ENCODE peak calls at places on chromosome 2, in six cellular contexts. O, H, W, V, K and T are unnamed samples.
A peak's percentile ranks its signal among the peaks of the same experiment; 100 is the strongest.

GRCh38 chr2:33412920-33413319 is 63.5 kb upstream of the RASGRP3 start:
- DNase-seq in H (peak; percentile 18), W (peak; percentile 18), K (no peak), V (no peak), O (peak; percentile 26), T (peak; percentile 44)

GRCh38 chr2:147910990-147911473 is 66.2 kb downstream of the ACVR2A start:
- DNase-seq in H (no peak), O (peak; percentile 54), W (peak; percentile 52), K (peak; percentile 21), V (peak; percentile 14), T (peak; percentile 60)

GRCh38 chr2:218832520-218832919 is 917 bp upstream of the PRKAG3 start:
- DNase-seq in O (no peak), H (no peak), K (no peak), V (no peak), W (no peak), T (no peak)

GRCh38 chr2:233807215-233807865 is 29.2 kb downstream of the MROH2A start:
- DNase-seq in K (no peak), V (no peak), H (no peak), W (no peak), O (peak; percentile 21), T (no peak)

GRCh38 chr2:179842498-179843153 is 18.8 kb downstream of the ZNF385B start:
- DNase-seq in O (peak; percentile 48), V (peak; percentile 51), W (no peak), K (no peak), H (peak; percentile 70), T (no peak)

GRCh38 chr2:42089340-42089925 is 41.6 kb downstream of the PKDCC start:
- DNase-seq in H (peak; percentile 64), K (no peak), W (peak; percentile 31), V (peak; percentile 87), O (peak; percentile 49), T (peak; percentile 19)

GRCh38 chr2:230829293-230829692 is 35.4 kb upstream of the ITM2C start:
- DNase-seq in O (no peak), K (no peak), V (no peak), H (no peak), W (no peak), T (no peak)

GRCh38 chr2:1605659-1606400 is 138.5 kb downstream of the PXDN start:
- DNase-seq in H (peak; percentile 64), W (no peak), K (no peak), V (no peak), O (no peak), T (no peak)

GRCh38 chr2:167480232-167480985 is 592.1 kb downstream of the XIRP2 start:
- DNase-seq in W (no peak), K (no peak), H (no peak), O (no peak), V (no peak), T (peak; percentile 11)

GRCh38 chr2:12486205-12487118 is 230.3 kb upstream of the TRIB2 start:
- DNase-seq in O (peak; percentile 29), K (no peak), H (no peak), V (no peak), W (no peak), T (no peak)

GRCh38 chr2:237600205-237600846 is 9.8 kb upstream of the RAB17 start:
- DNase-seq in O (peak; percentile 55), H (peak; percentile 49), K (no peak), V (no peak), W (no peak), T (no peak)

GRCh38 chr2:197033222-197033621 is 106.7 kb upstream of the PGAP1 start:
- DNase-seq in O (no peak), H (no peak), K (no peak), W (no peak), V (no peak), T (no peak)

GRCh38 chr2:112474844-112475486 is 7.0 kb upstream of the TTL start:
- DNase-seq in W (no peak), H (no peak), K (no peak), V (no peak), O (no peak), T (no peak)

GRCh38 chr2:65240657-65241056 is 13.0 kb downstream of the ACTR2 start:
- DNase-seq in W (no peak), O (no peak), H (no peak), K (no peak), V (no peak), T (no peak)

GRCh38 chr2:8515864-8516533 is 165.9 kb upstream of the ID2 start:
- DNase-seq in W (no peak), V (no peak), O (no peak), K (peak; percentile 76), H (no peak), T (no peak)

GRCh38 chr2:104177179-104177578 is 676.7 kb upstream of the POU3F3 start:
- DNase-seq in K (no peak), O (no peak), V (no peak), W (no peak), H (no peak), T (peak; percentile 47)

GRCh38 chr2:155310589-155310988 is 612.1 kb downstream of the KCNJ3 start:
- DNase-seq in V (no peak), H (peak; percentile 0), W (peak; percentile 47), K (no peak), O (peak; percentile 21), T (peak; percentile 45)

GRCh38 chr2:169173876-169174275 is 104.5 kb downstream of the DHRS9 start:
- DNase-seq in K (no peak), H (peak; percentile 33), W (no peak), O (no peak), V (no peak), T (peak; percentile 9)

GRCh38 chr2:232592687-232593407 is 40.6 kb upstream of the EFHD1 start:
- DNase-seq in W (peak; percentile 77), O (peak; percentile 29), H (no peak), V (peak; percentile 15), K (no peak), T (no peak)

GRCh38 chr2:84785950-84786349 is 94.9 kb downstream of the TRABD2A start:
- DNase-seq in V (no peak), W (no peak), K (no peak), H (no peak), O (no peak), T (no peak)

GRCh38 chr2:82636411-82637020 is 1822.6 kb downstream of the SUCLG1 start:
- DNase-seq in O (no peak), W (no peak), K (no peak), H (no peak), V (no peak), T (no peak)

GRCh38 chr2:149387411-149387810 is 57.0 kb downstream of the LYPD6 start:
- DNase-seq in V (no peak), H (no peak), O (no peak), W (no peak), K (no peak), T (no peak)

GRCh38 chr2:149451417-149452165 is 121.2 kb downstream of the LYPD6 start:
- DNase-seq in V (no peak), W (no peak), O (no peak), H (no peak), K (no peak), T (no peak)

DNA sequence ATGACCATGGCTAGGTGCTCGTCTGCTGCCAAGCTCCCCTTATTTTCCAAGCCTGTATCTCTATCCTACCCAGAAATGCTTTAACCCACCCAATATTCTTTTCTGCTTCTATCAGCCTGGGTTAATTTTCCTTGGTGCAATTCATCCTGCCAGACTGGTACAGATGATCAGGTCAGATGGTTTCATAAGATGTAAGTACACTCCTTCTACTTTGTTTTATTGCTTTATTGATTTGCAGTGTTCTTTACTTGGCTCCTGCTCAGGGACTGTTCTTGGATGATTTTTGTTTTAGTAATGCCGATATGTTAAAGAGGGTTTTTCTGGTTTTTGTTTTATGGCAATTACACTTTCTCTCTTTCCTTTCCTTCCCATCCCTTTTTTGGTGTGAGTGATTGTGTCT is 2.4 kb upstream of the SGO2 start:
- DNase-seq in H (no peak), K (no peak), V (no peak), W (no peak), O (no peak), T (no peak)
- TF ChIP-seq JUND in H (no peak), K (no peak), V (no peak), W (no peak), O (no peak), T (no peak)

DNA sequence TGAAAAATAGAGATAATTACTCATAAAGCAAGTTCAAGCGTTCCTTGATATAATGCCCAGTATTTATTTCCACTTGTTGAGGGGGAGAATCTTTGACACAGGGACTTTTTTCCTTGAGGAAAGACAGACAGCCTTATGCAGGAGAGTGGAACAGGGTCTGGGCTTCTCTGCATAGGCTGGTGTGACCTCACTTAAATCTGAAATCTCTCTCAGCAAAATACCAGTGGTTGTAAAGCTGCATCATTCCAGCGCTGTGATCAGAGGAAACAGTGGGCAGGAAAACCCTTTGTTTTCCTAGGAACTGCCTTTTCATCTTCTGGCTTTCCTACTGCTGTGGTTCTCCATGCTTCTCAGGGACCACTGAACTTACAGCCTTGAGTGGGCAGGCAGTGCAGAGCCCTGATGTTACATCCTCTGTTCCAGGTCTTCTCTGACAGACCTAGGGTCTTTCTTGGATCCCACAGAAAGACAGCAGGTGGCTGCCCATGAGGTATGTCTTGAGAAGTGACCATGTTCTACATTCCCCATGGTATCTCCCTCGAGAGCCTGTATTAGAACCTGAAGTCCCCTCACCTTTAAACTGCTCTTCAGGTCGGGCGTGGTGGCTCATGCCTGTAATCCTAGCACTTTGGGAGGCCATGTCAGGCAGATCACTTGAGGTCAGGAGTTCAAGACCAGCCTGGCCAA is 17.6 kb upstream of the MAP4K4 start:
- DNase-seq in W (no peak), H (no peak), V (no peak), K (no peak), O (no peak), T (no peak)
- TF ChIP-seq JUND in W (no peak), H (no peak), V (no peak), K (no peak), O (no peak), T (no peak)

DNA sequence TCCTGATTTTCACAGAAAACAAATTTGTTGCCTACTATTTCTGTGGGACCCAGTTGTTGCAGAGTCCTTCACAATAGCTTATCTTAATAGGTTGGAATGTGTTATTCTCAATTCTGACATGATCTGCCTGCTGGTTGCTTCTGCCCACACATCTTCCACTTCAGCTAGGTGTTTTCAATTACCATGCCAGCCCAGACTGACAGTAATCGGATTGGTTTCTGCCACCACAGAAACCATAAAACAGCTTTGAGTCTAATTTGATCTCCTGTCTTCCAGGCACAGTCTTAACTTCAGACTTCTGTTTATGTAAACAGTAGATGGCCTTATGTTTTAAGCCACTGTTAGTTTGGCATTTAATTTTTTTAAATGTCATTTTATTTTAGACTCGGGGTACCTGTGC is 248.2 kb upstream of the RBMS1 start:
- DNase-seq in H (no peak), K (no peak), O (no peak), V (no peak), W (no peak), T (no peak)
- TF ChIP-seq JUND in H (no peak), K (no peak), O (no peak), V (no peak), W (no peak), T (no peak)

GRCh38 chr2:221572180-221572820 is at the start of gene EPHA4:
- DNase-seq in H (peak; percentile 93), V (peak; percentile 70), W (peak; percentile 45), O (no peak), K (no peak), T (peak; percentile 87)

GRCh38 chr2:221573430-221574230 is 1.5 kb upstream of the EPHA4 start:
- DNase-seq in O (peak; percentile 36), W (peak; percentile 22), V (peak; percentile 66), K (no peak), H (peak; percentile 91), T (peak; percentile 65)

GRCh38 chr2:221571391-221572179 is 519 bp downstream of the EPHA4 start:
- DNase-seq in V (no peak), W (no peak), H (peak; percentile 16), O (no peak), K (no peak), T (no peak)

GRCh38 chr2:221574231-221574570 is 2.1 kb upstream of the EPHA4 start:
- DNase-seq in V (no peak), W (no peak), O (no peak), K (no peak), H (no peak), T (no peak)

GRCh38 chr2:221572821-221573429 is 821 bp upstream of the EPHA4 start:
- DNase-seq in W (no peak), O (no peak), K (no peak), V (no peak), H (no peak), T (peak; percentile 44)
- TF ChIP-seq JUND in W (no peak), O (no peak), K (no peak), V (no peak), H (no peak), T (no peak)